ENCODE peak calls at places on chromosomes 11 and 22, in nine cellular contexts. B is A549, S is mammary epithelial cell, O is K562, Z is right atrium auricular region, M is hepatocyte, D is HepG2, U is cardiac muscle cell, A is heart right ventricle. Y is an unnamed sample.

GRCh38 chr22:43001271-43002197 is 13.4 kb downstream of the PACSIN2 start:
- DNase-seq in B (no peak), S (no peak), O (no peak), Z (no peak), M (no peak), D (peak; percentile 54), U (no peak), A (no peak), Y (no peak)

GRCh38 chr11:61747389-61748285 is 4.8 kb upstream of the MYRF start:
- DNase-seq in B (peak; percentile 79), S (peak; percentile 31), O (peak; percentile 90), Z (peak; percentile 71), M (peak; percentile 89), D (peak; percentile 67), U (peak; percentile 87), A (peak; percentile 70), Y (peak; percentile 76)

GRCh38 chr22:26064048-26064447 is 105.2 kb upstream of the SEZ6L start:
- DNase-seq in B (no peak), S (no peak), O (no peak), Z (no peak), M (no peak), D (no peak), U (no peak), A (no peak), Y (no peak)

GRCh38 chr11:125287467-125288232 is 123.1 kb downstream of the PKNOX2 start:
- DNase-seq in B (no peak), S (no peak), O (no peak), Z (no peak), M (peak; percentile 21), D (no peak), U (no peak), A (peak; percentile 43), Y (no peak)

GRCh38 chr11:32366671-32367070 is 68.7 kb downstream of the WT1 start:
- DNase-seq in B (no peak), S (no peak), O (no peak), Z (no peak), M (no peak), D (no peak), U (no peak), A (no peak), Y (no peak)

GRCh38 chr11:77147668-77148321 is 19.7 kb downstream of the MYO7A start:
- DNase-seq in B (no peak), S (no peak), O (no peak), Z (no peak), M (peak; percentile 67), D (no peak), U (peak; percentile 24), A (no peak), Y (no peak)

GRCh38 chr11:105000797-105001196 is 22.2 kb downstream of the CASP5 start:
- DNase-seq in B (peak; percentile 1), S (no peak), O (peak; percentile 26), Z (no peak), M (no peak), D (no peak), U (no peak), A (peak; percentile 5), Y (no peak)

GRCh38 chr22:29000225-29000556 is 61.4 kb downstream of the C22orf31 start:
- DNase-seq in B (no peak), S (no peak), O (no peak), Z (no peak), M (no peak), D (no peak), U (no peak), A (no peak), Y (no peak)

GRCh38 chr22:25853902-25854301 is 111.9 kb downstream of the MYO18B start:
- DNase-seq in B (peak; percentile 19), S (no peak), O (peak; percentile 7), Z (no peak), M (no peak), D (peak; percentile 18), U (no peak), A (no peak), Y (no peak)

GRCh38 chr11:112793416-112793815 is 167.8 kb upstream of the NCAM1 start:
- DNase-seq in B (no peak), S (no peak), O (no peak), Z (no peak), M (no peak), D (no peak), U (no peak), A (no peak), Y (no peak)

GRCh38 chr11:118648291-118648690 is 31.2 kb downstream of the TREH start:
- DNase-seq in B (no peak), S (no peak), O (no peak), Z (no peak), M (no peak), D (no peak), U (no peak), A (no peak), Y (no peak)

GRCh38 chr11:134612416-134613030 is 200.5 kb upstream of the B3GAT1 start:
- DNase-seq in B (no peak), S (no peak), O (no peak), Z (peak; percentile 28), M (no peak), D (no peak), U (no peak), A (no peak), Y (no peak)

GRCh38 chr22:34975721-34976120 is 90.2 kb upstream of the ISX start:
- DNase-seq in B (peak; percentile 6), S (peak; percentile 19), O (peak; percentile 3), Z (no peak), M (no peak), D (no peak), U (no peak), A (no peak), Y (no peak)
- TF ChIP-seq CTCF in B (peak; percentile 7), S (no peak), O (peak; percentile 7), Z (no peak), M (peak; percentile 11), D (peak; percentile 23), U (no peak), A (no peak), Y (no peak)

GRCh38 chr22:37153901-37154300 is 4.2 kb upstream of the IL2RB start:
- DNase-seq in B (no peak), S (no peak), O (no peak), Z (no peak), M (no peak), D (no peak), U (no peak), A (no peak), Y (no peak)

GRCh38 chr22:37147186-37147990 is 2.3 kb downstream of the IL2RB start:
- DNase-seq in B (no peak), S (no peak), O (no peak), Z (no peak), M (no peak), D (no peak), U (no peak), A (no peak), Y (no peak)

GRCh38 chr22:37148031-37148651 is 1.6 kb downstream of the IL2RB start:
- DNase-seq in B (no peak), S (no peak), O (no peak), Z (no peak), M (no peak), D (no peak), U (no peak), A (no peak), Y (no peak)

GRCh38 chr22:37148742-37149665 is 712 bp downstream of the IL2RB start:
- DNase-seq in B (no peak), S (no peak), O (no peak), Z (no peak), M (no peak), D (no peak), U (no peak), A (no peak), Y (no peak)

DNA sequence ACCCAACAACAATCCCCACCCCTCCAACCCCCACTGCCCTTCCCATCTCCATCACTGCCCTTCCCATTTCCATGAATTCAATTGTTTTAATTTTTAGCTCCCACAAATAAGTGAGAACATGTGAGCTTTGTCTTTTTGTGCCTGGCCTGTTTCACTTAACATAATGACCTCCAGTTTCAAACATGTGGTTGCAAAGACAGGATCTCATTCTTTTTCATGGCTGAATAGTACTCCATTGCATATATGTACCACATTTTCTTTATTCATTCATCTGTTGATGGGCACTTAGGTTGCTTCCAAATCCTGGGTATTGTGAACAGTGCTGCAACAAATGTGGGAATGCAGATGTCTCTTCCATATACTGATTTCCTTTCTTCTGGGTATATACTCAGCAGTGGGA is 985 bp upstream of the IL2RB start:
- DNase-seq in B (no peak), S (no peak), O (no peak), Z (no peak), M (no peak), D (no peak), U (no peak), A (no peak), Y (no peak)
- H3K4me3 ChIP-seq in B (no peak overlapping the region), S (no peak overlapping the region), O (no peak overlapping the region), Z (no peak overlapping the region), M (no peak overlapping the region), D (no peak overlapping the region), U (no peak overlapping the region), A (no peak overlapping the region), Y (no peak overlapping the region)

DNA sequence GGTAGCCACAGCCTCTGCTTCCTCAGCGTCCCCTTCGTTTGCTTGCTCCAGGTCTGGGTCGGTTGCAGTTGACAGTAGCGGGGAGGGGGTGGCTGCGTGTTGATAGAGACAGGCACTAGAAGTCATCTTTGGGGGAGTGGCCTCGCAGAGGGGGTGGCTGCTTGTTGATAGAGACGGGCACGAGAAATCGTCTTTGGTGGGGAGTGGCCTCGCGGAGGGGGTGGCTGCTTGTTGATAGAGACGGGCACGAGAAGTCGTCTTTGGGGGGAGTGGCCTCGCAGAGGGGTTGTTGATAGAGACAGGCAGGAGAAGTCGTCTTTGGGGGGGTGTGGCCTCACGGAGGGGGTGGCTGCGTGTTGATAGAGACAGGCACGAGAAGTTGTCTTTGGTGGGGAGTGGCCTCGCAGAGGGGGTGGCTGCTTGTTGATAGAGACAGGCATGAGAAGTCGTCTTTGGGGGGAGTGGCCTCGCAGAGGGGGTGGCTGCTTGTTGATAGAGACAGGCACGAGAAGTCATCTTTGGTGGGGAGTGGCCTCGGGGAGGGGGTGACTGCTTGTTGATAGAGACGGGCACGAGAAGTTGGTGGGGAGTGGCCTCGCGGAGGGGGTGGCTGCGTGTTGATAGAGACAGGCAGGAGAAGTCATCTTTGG is 328.3 kb downstream of the TBC1D22A start:
- DNase-seq in B (no peak), S (peak; percentile 2), O (peak; percentile 86), Z (no peak), M (peak; percentile 64), D (no peak), U (no peak), A (no peak), Y (no peak)
- TF ChIP-seq CTCF in B (no peak), S (no peak), O (no peak), Z (no peak), M (no peak), D (no peak), U (no peak), A (no peak), Y (no peak)

DNA sequence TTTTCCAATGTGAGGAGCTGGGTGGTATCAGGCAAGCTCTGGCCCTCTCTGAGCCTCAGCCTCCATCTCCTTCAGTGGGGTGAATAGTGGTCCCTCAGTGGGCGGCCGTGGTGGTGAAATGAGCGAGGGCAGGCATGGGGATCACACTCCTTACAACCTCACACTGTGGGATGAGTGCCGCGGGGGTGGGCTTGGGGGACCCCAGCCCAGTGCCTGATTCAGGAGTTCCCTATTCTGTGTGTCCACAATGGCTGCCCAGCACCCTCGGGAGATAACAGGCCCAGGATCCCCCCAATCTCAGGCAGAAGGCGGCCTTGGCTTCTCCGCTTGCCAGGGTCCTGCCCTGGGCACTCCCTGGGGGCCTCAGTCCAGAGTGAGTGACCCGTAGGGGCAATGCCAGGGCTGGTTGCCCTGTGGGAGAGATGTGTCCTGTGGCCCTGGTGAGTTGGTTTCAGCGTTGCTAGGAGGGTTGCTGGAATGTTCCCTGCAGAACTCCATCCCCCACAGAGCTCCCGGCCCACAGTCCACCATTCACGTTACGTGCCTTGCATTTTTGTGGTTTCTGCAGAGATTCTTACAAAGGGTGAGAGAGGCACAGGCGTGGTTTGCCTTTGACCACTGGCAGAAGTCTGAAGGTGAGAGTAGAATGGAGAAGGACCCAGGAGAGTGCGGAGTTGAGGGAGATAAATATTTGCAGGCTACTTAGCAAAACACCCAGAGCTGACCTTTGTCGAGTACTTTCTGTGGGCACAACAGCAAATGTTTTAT is 2.9 kb downstream of the ALDH3B1 start:
- DNase-seq in B (peak; percentile 98), S (peak; percentile 91), O (no peak), Z (no peak), M (peak; percentile 84), D (peak; percentile 96), U (no peak), A (no peak), Y (no peak)
- H3K4me3 ChIP-seq in B (peak overlapping the region; percentile 66), S (no peak overlapping the region), O (no peak overlapping the region), Z (no peak overlapping the region), M (no peak overlapping the region), D (no peak overlapping the region), U (no peak overlapping the region), A (no peak overlapping the region), Y (no peak overlapping the region)

Y was measured in left ventricle myocardium inferior.